ENCODE peak calls at places on chromosomes 13 and 19, in six cellular contexts. Y is NCI-H146, X is thoracic aorta, U is KBM-7, R is Peyer's patch, Z is skeletal muscle cell. L is an unnamed sample.

GRCh38 chr13:27079421-27079958 is 92.1 kb downstream of the USP12 start:
- DNase-seq in Z (peak; percentile 64), R (no peak), X (no peak), Y (no peak), U (no peak), L (no peak)

GRCh38 chr13:48010698-48011097 is 9.6 kb upstream of the SUCLA2 start:
- DNase-seq in Z (no peak), X (no peak), R (no peak), Y (no peak), U (no peak), L (no peak)

GRCh38 chr19:48651682-48652046 is 5.7 kb upstream of the CA11 start:
- DNase-seq in Y (no peak), Z (no peak), R (no peak), X (no peak), U (no peak), L (no peak)

GRCh38 chr13:92640936-92641335 is 585.7 kb upstream of the GPC6 start:
- DNase-seq in Y (no peak), Z (no peak), X (no peak), U (no peak), R (no peak), L (no peak)

GRCh38 chr13:97367427-97367826 is 66.5 kb upstream of the RAP2A start:
- DNase-seq in U (no peak), R (no peak), Z (peak; percentile 19), X (no peak), Y (no peak), L (no peak)

GRCh38 chr19:41025871-41026270 is 34.8 kb downstream of the CYP2B6 start:
- DNase-seq in Z (no peak), Y (no peak), X (no peak), U (no peak), R (no peak), L (no peak)

GRCh38 chr19:6026390-6026897 is 48.5 kb upstream of the RANBP3 start:
- DNase-seq in Z (no peak), R (no peak), Y (no peak), X (no peak), U (no peak), L (no peak)

GRCh38 chr19:4645718-4646117 is 6.4 kb downstream of the TNFAIP8L1 start:
- DNase-seq in Z (no peak), R (no peak), X (no peak), Y (no peak), U (no peak), L (no peak)

GRCh38 chr19:13118424-13119193 is 545 bp downstream of the NACC1 start:
- DNase-seq in Y (peak; percentile 90), U (peak; percentile 34), X (no peak), R (peak; percentile 59), Z (no peak), L (peak; percentile 62)

L was measured in germinal center.